ENCODE peak calls at places on chromosomes 11 and 22, in four cellular contexts. G is AG08396, Y is adipocyte, S is neural crest cell. F is an unnamed sample.

GRCh38 chr11:126647735-126648134 is 292.2 kb downstream of the ST3GAL4 start:
- DNase-seq in S (no peak), Y (peak; percentile 83), G (peak; percentile 85), F (peak; percentile 84)

GRCh38 chr11:4072668-4073285 is 21.8 kb upstream of the RRM1 start:
- DNase-seq in S (peak; percentile 43), G (peak; percentile 66), Y (peak; percentile 91), F (peak; percentile 53)

GRCh38 chr11:94329501-94329900 is 25.1 kb downstream of the IZUMO1R start:
- DNase-seq in Y (no peak), G (no peak), S (no peak), F (no peak)

GRCh38 chr22:33519140-33519973 is 400.9 kb downstream of the LARGE1 start:
- DNase-seq in G (peak; percentile 57), Y (peak; percentile 77), S (peak; percentile 45), F (peak; percentile 43)

GRCh38 chr11:67264886-67265632 is 1.2 kb upstream of the GRK2 start:
- DNase-seq in S (no peak), G (no peak), Y (no peak), F (no peak)

GRCh38 chr22:49958961-49959781 is 1.4 kb upstream of the PIM3 start:
- DNase-seq in S (no peak), Y (no peak), G (no peak), F (no peak)

GRCh38 chr11:104926771-104927470 is 28.7 kb upstream of the CASP12 start:
- DNase-seq in G (no peak), S (no peak), Y (no peak), F (no peak)

GRCh38 chr22:42791721-42792452 is 65.2 kb downstream of the ARFGAP3 start:
- DNase-seq in S (no peak), G (no peak), Y (no peak), F (no peak)

GRCh38 chr11:76443254-76443935 is 1.4 kb upstream of the EMSY start:
- DNase-seq in Y (peak; percentile 24), S (no peak), G (no peak), F (no peak)

GRCh38 chr11:2672553-2673249 is 27.1 kb downstream of the KCNQ1OT1 start:
- DNase-seq in Y (no peak), G (no peak), S (no peak), F (no peak)

GRCh38 chr11:19770277-19770676 is 57.6 kb downstream of the NAV2 start:
- DNase-seq in G (no peak), Y (no peak), S (no peak), F (no peak)

GRCh38 chr22:44336962-44337657 is 24.4 kb upstream of the SHISAL1 start:
- DNase-seq in Y (no peak), G (no peak), S (no peak), F (no peak)

GRCh38 chr11:111631666-111632039 is 29.4 kb downstream of the SIK2 start:
- DNase-seq in S (no peak), Y (peak; percentile 89), G (peak; percentile 55), F (peak; percentile 19)

GRCh38 chr11:65625628-65626342 is 10.2 kb downstream of the PCNX3 start:
- DNase-seq in S (peak; percentile 40), Y (peak; percentile 32), G (peak; percentile 70), F (no peak)